ENCODE peak calls at places on chromosomes 12 and 14, in five cellular contexts. O is suprapubic skin, Z is astrocyte, X is GM12878, P is DND-41. U is an unnamed sample.

GRCh38 chr12:69243099-69244084 is 4.0 kb downstream of the CPSF6 start:
- DNase-seq in O (no peak), Z (no peak), X (peak), P (no peak), U (peak)

GRCh38 chr12:128138125-128138524 is 128.8 kb upstream of the TMEM132C start:
- DNase-seq in O (no peak), Z (no peak), X (no peak), P (no peak), U (no peak)

GRCh38 chr12:107349008-107349747 is 255.8 kb upstream of the CRY1 start:
- DNase-seq in O (peak), Z (peak), X (no peak), P (no peak), U (no peak)

GRCh38 chr14:28571636-28572035 is 195.0 kb upstream of the FOXG1 start:
- DNase-seq in O (no peak), Z (peak), X (no peak), P (no peak), U (no peak)

GRCh38 chr12:2334291-2335088 is 281.7 kb downstream of the CACNA1C start:
- DNase-seq in O (no peak), Z (no peak), X (no peak), P (no peak), U (no peak)

GRCh38 chr14:44589180-44589579 is 82.1 kb upstream of the FSCB start:
- DNase-seq in O (no peak), Z (no peak), X (no peak), P (no peak), U (no peak)

GRCh38 chr12:54413284-54414190 is 5.5 kb downstream of the ITGA5 start:
- DNase-seq in O (peak), Z (peak), X (no peak), P (peak), U (peak)

GRCh38 chr14:49497725-49498348 is 88.3 kb downstream of the RPS29 start:
- DNase-seq in O (no peak), Z (peak), X (peak), P (peak), U (peak)

GRCh38 chr14:65985976-65986375 is 500.2 kb upstream of the CCDC196 start:
- DNase-seq in O (no peak), Z (no peak), X (no peak), P (no peak), U (no peak)

GRCh38 chr12:75779891-75780501 is 251.6 kb downstream of the PHLDA1 start:
- DNase-seq in O (no peak), Z (no peak), X (no peak), P (no peak), U (no peak)

GRCh38 chr12:92147491-92147890 is 1.8 kb upstream of the BTG1 start:
- DNase-seq in O (no peak), Z (no peak), X (no peak), P (no peak), U (no peak)

GRCh38 chr12:54333420-54334034 is 8.6 kb downstream of the COPZ1 start:
- DNase-seq in O (no peak), Z (no peak), X (no peak), P (no peak), U (no peak)

GRCh38 chr14:21264025-21264801 is 5.0 kb downstream of the HNRNPC start:
- DNase-seq in O (no peak), Z (peak), X (peak), P (no peak), U (no peak)

GRCh38 chr12:104288635-104289258 is 14.8 kb upstream of the EID3 start:
- DNase-seq in O (peak), Z (peak), X (peak), P (peak), U (peak)

GRCh38 chr14:93030761-93031160 is 85.0 kb downstream of the ITPK1 start:
- DNase-seq in O (no peak), Z (no peak), X (no peak), P (no peak), U (no peak)

GRCh38 chr12:51678086-51678724 is 87.2 kb downstream of the SCN8A start:
- DNase-seq in O (no peak), Z (peak), X (no peak), P (peak), U (peak)

GRCh38 chr14:54637829-54638446 is 71.0 kb downstream of the SAMD4A start:
- DNase-seq in O (no peak), Z (peak), X (no peak), P (no peak), U (no peak)

GRCh38 chr14:100703574-100704220 is 23.0 kb upstream of the DLK1 start:
- DNase-seq in O (no peak), Z (no peak), X (no peak), P (no peak), U (no peak)

GRCh38 chr14:64656986-64657385 is 47.2 kb upstream of the PLEKHG3 start:
- DNase-seq in O (no peak), Z (no peak), X (no peak), P (no peak), U (no peak)

GRCh38 chr12:76158518-76159321 is 74.2 kb upstream of the NAP1L1 start:
- DNase-seq in O (no peak), Z (peak), X (peak), P (peak), U (peak)

GRCh38 chr12:80056232-80056631 is 43.1 kb upstream of the OTOGL start:
- DNase-seq in O (no peak), Z (no peak), X (no peak), P (no peak), U (no peak)

GRCh38 chr12:131671871-131672270 is 39.0 kb upstream of the SFSWAP start:
- DNase-seq in O (peak), Z (no peak), X (no peak), P (no peak), U (no peak)

GRCh38 chr14:96265387-96265786 is 9.4 kb downstream of the BDKRB1 start:
- DNase-seq in O (no peak), Z (no peak), X (no peak), P (no peak), U (no peak)

GRCh38 chr12:94127239-94128131 is 20.9 kb upstream of the PLXNC1 start:
- DNase-seq in O (no peak), Z (no peak), X (no peak), P (no peak), U (no peak)

GRCh38 chr12:59600174-59600573 is 4.3 kb downstream of the SLC16A7 start:
- DNase-seq in O (no peak), Z (no peak), X (no peak), P (no peak), U (no peak)

GRCh38 chr12:77392467-77392866 is 327.1 kb upstream of the E2F7 start:
- DNase-seq in O (no peak), Z (no peak), X (no peak), P (no peak), U (no peak)

GRCh38 chr14:92690171-92691011 is 58.0 kb downstream of the LGMN start:
- DNase-seq in O (peak), Z (peak), X (no peak), P (no peak), U (peak)

GRCh38 chr12:71640316-71640715 is 23.3 kb downstream of the ZFC3H1 start:
- DNase-seq in O (no peak), Z (no peak), X (no peak), P (no peak), U (no peak)

GRCh38 chr12:76277480-76277879 is 70.7 kb downstream of the BBS10 start:
- DNase-seq in O (no peak), Z (peak), X (no peak), P (no peak), U (no peak)

GRCh38 chr12:64181504-64182291 is 40.4 kb downstream of the KICS2 start:
- DNase-seq in O (no peak), Z (peak), X (no peak), P (no peak), U (no peak)

GRCh38 chr12:104670439-104671406 is 214.0 kb downstream of the CHST11 start:
- DNase-seq in O (no peak), Z (no peak), X (peak), P (no peak), U (no peak)

GRCh38 chr14:24351517-24351916 is 11.7 kb upstream of the RIPK3 start:
- DNase-seq in O (no peak), Z (no peak), X (no peak), P (no peak), U (no peak)

GRCh38 chr12:24742378-24742777 is 206.5 kb downstream of the BCAT1 start:
- DNase-seq in O (no peak), Z (no peak), X (peak), P (peak), U (peak)

GRCh38 chr14:84750763-84751554 is 779.0 kb upstream of the FLRT2 start:
- DNase-seq in O (no peak), Z (peak), X (no peak), P (no peak), U (no peak)

GRCh38 chr12:39897315-39897714 is 208.6 kb downstream of the SLC2A13 start:
- DNase-seq in O (no peak), Z (no peak), X (no peak), P (no peak), U (no peak)

DNA sequence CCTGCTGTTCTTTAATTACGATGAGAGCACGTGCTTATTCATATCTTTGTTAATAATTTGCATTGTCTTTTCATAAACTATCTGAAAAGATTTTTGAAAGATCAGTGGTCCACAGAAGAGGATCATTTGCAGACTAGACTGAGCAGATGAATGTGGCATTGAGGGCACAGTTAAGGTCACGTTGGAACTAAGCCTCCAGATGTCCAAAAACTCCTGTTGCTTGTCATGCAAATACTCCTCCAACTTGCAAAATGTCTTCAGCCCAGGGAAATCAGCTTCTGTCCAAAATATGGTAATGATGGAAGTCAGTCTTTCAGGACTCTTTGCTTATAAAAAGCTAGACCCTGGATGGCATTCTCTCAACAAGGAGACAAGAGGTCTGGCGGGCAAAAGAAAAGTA is 201.6 kb upstream of the TMEM260 start:
- DNase-seq in O (no peak), Z (no peak), X (no peak), P (no peak), U (no peak)
- TF ChIP-seq CTCF in O (no peak), Z (no peak), X (no peak), P (no peak), U (no peak)

GRCh38 chr12:115172521-115172920 is 488.5 kb upstream of the TBX3 start:
- DNase-seq in O (no peak), Z (peak), X (no peak), P (no peak), U (no peak)

GRCh38 chr12:115163710-115164109 is 479.7 kb upstream of the TBX3 start:
- DNase-seq in O (no peak), Z (no peak), X (no peak), P (no peak), U (no peak)

DNA sequence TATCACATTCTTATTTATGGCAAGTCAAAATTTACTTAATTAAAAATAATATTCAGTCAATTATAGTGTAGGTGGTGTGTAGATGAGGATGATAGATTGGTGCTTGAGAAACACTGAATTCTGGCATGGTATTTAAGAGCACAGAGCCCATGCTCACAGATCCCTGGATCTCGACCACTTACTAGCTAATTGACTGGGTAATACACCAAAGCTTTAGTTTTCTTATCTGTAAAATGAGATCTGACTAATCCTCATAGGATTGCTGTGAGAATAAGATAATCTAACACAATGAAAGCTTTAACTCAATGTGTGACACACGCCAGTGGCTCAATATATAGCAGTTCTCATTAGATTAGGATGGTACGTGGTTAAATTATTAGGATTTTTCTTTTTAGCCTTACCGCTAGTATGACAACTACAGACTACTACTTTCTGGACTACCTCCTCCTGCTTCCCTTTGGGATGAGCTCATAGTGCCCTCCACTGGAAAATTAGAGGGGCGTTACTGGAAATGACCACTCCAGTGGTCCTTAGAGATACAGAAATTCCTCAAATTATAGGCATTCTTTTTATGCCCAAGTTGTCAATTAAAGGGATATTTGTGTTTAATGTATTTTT is 482.8 kb upstream of the TBX3 start:
- DNase-seq in O (no peak), Z (peak), X (no peak), P (no peak), U (no peak)
- TF ChIP-seq CTCF in O (no peak), Z (peak), X (no peak), P (no peak), U (no peak)

DNA sequence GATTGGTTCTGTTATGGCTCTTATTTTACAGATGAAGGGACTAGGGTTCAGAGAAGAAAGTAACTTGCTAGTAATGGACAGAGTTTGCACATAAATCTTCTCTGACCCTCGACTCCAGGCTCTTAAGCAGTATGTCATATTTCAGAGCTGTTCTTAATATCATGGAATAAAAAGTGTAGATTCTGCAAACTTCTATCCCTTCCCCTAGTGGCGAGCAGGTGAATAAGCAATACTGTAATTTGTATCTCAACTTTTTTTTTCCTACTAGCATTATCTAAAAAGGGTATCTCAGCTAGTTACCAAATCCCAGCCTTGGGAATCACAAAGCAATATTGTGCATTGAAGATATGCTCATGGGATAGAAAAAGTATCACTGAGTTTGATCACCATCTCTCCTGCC is 83.2 kb downstream of the ANO4 start:
- DNase-seq in O (no peak), Z (no peak), X (no peak), P (no peak), U (no peak)
- TF ChIP-seq CTCF in O (no peak), Z (peak), X (peak), P (peak), U (no peak)

DNA sequence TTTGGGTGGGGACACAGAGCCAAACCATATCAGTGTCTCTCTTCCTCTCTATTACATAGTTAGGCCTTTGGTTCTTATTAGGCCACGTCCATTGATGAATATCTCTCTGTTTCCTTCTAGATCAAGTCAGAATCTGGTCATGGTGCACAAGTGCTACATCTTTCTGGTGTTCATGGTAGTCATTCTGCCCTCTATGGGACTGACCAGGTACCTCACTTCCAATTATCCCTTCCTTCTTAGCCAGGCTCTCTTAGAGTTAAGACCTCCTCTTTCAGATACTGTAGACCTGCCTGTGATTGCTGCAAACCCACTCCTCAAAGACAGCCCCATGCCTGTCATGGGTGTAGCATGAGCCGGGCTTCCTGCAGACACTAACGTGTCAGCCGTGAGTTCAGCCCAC is 25.2 kb downstream of the NGB start:
- DNase-seq in O (no peak), Z (no peak), X (no peak), P (no peak), U (no peak)
- TF ChIP-seq CTCF in O (no peak), Z (no peak), X (peak), P (no peak), U (no peak)

GRCh38 chr14:94685166-94685581 is 73.0 kb downstream of the SERPINA3 start:
- DNase-seq in O (peak), Z (no peak), X (no peak), P (no peak), U (no peak)
- TF ChIP-seq CTCF in O (no peak), Z (no peak), X (no peak), P (no peak), U (no peak)

DNA sequence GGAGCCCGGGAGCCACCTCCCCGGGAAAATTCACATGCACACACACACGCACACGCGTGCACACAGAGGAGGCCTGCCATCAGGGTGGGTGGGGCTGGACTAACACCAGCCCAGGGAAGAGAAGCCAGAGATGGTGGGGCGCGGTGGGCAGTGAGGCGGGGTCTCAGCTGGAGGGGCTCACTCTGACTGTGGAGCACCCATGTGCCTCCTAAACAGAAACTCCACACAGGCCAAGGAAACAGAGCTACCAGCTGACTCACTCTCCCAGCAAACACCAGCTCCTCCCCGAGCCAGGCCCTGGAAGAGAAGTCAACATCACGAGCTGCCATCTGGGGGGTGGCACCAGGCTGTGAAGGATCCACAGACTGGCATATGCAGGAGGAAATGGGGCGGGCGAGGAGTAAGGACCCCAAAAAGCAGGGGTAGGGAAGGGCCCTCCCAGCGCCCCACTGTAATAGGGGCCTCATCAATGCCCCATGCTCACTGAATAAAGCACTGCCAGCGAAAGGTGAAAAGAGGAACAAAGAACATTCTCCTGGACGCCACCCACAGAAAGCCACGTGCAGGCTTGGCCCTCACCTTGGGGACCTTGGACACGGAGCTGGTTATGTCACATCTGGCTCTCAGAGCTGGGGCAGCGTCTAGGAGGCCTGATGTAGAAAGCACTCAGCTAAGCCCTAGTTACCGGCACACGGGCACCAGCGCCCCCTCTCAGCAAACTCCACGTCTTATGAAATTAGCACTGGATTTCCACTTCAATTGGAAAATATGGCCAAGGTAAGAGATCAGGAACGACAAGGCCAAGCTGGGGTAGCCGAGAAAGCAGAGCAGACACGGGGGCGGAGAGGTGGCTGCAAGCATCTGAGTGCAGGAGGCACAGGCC is 8.4 kb upstream of the INF2 start:
- DNase-seq in O (peak), Z (peak), X (no peak), P (no peak), U (no peak)
- TF ChIP-seq CTCF in O (no peak), Z (no peak), X (peak), P (no peak), U (no peak)

GRCh38 chr12:17215754-17216153 is 609.8 kb upstream of the LMO3 start:
- DNase-seq in O (no peak), Z (no peak), X (no peak), P (no peak), U (no peak)
- TF ChIP-seq CTCF in O (no peak), Z (no peak), X (no peak), P (no peak), U (no peak)

U was measured in activated CD8-positive, alpha-beta T cell treated with anti-CD3 and anti-CD28 coated beads for 36 hours.